ENCODE peak calls at places on chromosomes 4 and X, in five cellular contexts. L, B, Y, J and S are unnamed samples.

GRCh38 chrX:153766098-153766817 is 2.2 kb downstream of the PLXNB3 start:
- DNase-seq in L (no peak), B (peak; percentile 84), Y (peak; percentile 83), J (no peak), S (no peak)

GRCh38 chr4:68180858-68181531 is 51.3 kb upstream of the TMPRSS11F start:
- DNase-seq in L (no peak), B (peak; percentile 10), Y (peak; percentile 24), J (no peak), S (no peak)

GRCh38 chr4:15037923-15038541 is 35.8 kb downstream of the CPEB2 start:
- DNase-seq in L (no peak), B (no peak), Y (no peak), J (no peak), S (no peak)

GRCh38 chr4:122577808-122578781 is 42.8 kb downstream of the IL21 start:
- DNase-seq in L (peak; percentile 31), B (peak; percentile 62), Y (peak; percentile 42), J (peak; percentile 55), S (peak; percentile 5)

GRCh38 chrX:118614150-118614549 is 113.3 kb upstream of the IL13RA1 start:
- DNase-seq in L (no peak), B (no peak), Y (no peak), J (no peak), S (no peak)

GRCh38 chr4:73433140-73433539 is 2.9 kb upstream of the AFP start:
- DNase-seq in L (no peak), B (no peak), Y (no peak), J (no peak), S (no peak)

GRCh38 chrX:41590641-41591040 is 98.1 kb upstream of the GPR34 start:
- DNase-seq in L (no peak), B (no peak), Y (no peak), J (no peak), S (no peak)

GRCh38 chr4:70997068-70997467 is 3.6 kb downstream of the DCK start:
- DNase-seq in L (no peak), B (no peak), Y (no peak), J (no peak), S (no peak)

GRCh38 chrX:119887721-119888425 is 7.8 kb upstream of the AKAP14 start:
- DNase-seq in L (peak; percentile 3), B (peak; percentile 75), Y (peak; percentile 13), J (no peak), S (peak; percentile 51)